ENCODE peak calls at places on chromosomes 4 and X, in six cellular contexts. One of them, this sample, is unnamed.

GRCh38 chr4:110959041-110959643 is 336.3 kb upstream of the PITX2 start:
- DNase-seq in central memory CD4-positive, alpha-beta T cell: no peak
- DNase-seq in glutamatergic neuron: no peak
- DNase-seq in BE2C: no peak
- DNase-seq in T-helper 1 cell: no peak
- DNase-seq in iris pigment epithelial cell: peak; percentile 82
- DNase-seq in this sample: no peak

GRCh38 chr4:53712326-53712725 is 121.0 kb upstream of the LNX1 start:
- DNase-seq in T-helper 1 cell: no peak
- DNase-seq in BE2C: no peak
- DNase-seq in central memory CD4-positive, alpha-beta T cell: no peak
- DNase-seq in iris pigment epithelial cell: no peak
- DNase-seq in glutamatergic neuron: no peak
- DNase-seq in this sample: no peak

GRCh38 chrX:153511784-153512500 is 5.5 kb upstream of the ATP2B3 start:
- DNase-seq in glutamatergic neuron: no peak
- DNase-seq in BE2C: no peak
- DNase-seq in T-helper 1 cell: no peak
- DNase-seq in iris pigment epithelial cell: no peak
- DNase-seq in central memory CD4-positive, alpha-beta T cell: no peak
- DNase-seq in this sample: no peak

GRCh38 chr4:118824141-118824540 is 11.8 kb downstream of the SEC24D start:
- DNase-seq in central memory CD4-positive, alpha-beta T cell: no peak
- DNase-seq in T-helper 1 cell: no peak
- DNase-seq in BE2C: no peak
- DNase-seq in glutamatergic neuron: no peak
- DNase-seq in iris pigment epithelial cell: no peak
- DNase-seq in this sample: no peak

GRCh38 chr4:104487105-104487504 is 7.6 kb downstream of the CXXC4 start:
- DNase-seq in glutamatergic neuron: peak; percentile 21
- DNase-seq in T-helper 1 cell: no peak
- DNase-seq in iris pigment epithelial cell: no peak
- DNase-seq in central memory CD4-positive, alpha-beta T cell: no peak
- DNase-seq in BE2C: peak; percentile 76
- DNase-seq in this sample: peak; percentile 77

GRCh38 chr4:118326585-118326984 is 26.2 kb downstream of the PRSS12 start:
- DNase-seq in iris pigment epithelial cell: no peak
- DNase-seq in BE2C: no peak
- DNase-seq in glutamatergic neuron: no peak
- DNase-seq in central memory CD4-positive, alpha-beta T cell: no peak
- DNase-seq in T-helper 1 cell: no peak
- DNase-seq in this sample: no peak

GRCh38 chr4:123443401-123444297 is 47.1 kb downstream of the SPRY1 start:
- DNase-seq in glutamatergic neuron: no peak
- DNase-seq in T-helper 1 cell: no peak
- DNase-seq in central memory CD4-positive, alpha-beta T cell: no peak
- DNase-seq in BE2C: no peak
- DNase-seq in iris pigment epithelial cell: peak; percentile 24
- DNase-seq in this sample: no peak

GRCh38 chr4:116001291-116001690 is 887.9 kb upstream of the NDST4 start:
- DNase-seq in T-helper 1 cell: no peak
- DNase-seq in iris pigment epithelial cell: no peak
- DNase-seq in central memory CD4-positive, alpha-beta T cell: no peak
- DNase-seq in BE2C: no peak
- DNase-seq in glutamatergic neuron: no peak
- DNase-seq in this sample: no peak

GRCh38 chr4:4880492-4880891 is 21.0 kb downstream of the MSX1 start:
- DNase-seq in glutamatergic neuron: no peak
- DNase-seq in iris pigment epithelial cell: peak; percentile 22
- DNase-seq in BE2C: no peak
- DNase-seq in T-helper 1 cell: no peak
- DNase-seq in central memory CD4-positive, alpha-beta T cell: no peak
- DNase-seq in this sample: no peak

GRCh38 chrX:118824173-118824782 is 654 bp downstream of the ZCCHC12 start:
- DNase-seq in central memory CD4-positive, alpha-beta T cell: no peak
- DNase-seq in BE2C: no peak
- DNase-seq in iris pigment epithelial cell: no peak
- DNase-seq in T-helper 1 cell: no peak
- DNase-seq in glutamatergic neuron: peak; percentile 59
- DNase-seq in this sample: no peak

GRCh38 chrX:12988797-12989196 is 13.9 kb downstream of the TMSB4X start:
- DNase-seq in central memory CD4-positive, alpha-beta T cell: no peak
- DNase-seq in T-helper 1 cell: no peak
- DNase-seq in iris pigment epithelial cell: peak; percentile 74
- DNase-seq in glutamatergic neuron: no peak
- DNase-seq in BE2C: no peak
- DNase-seq in this sample: no peak

GRCh38 chr4:55503164-55503563 is 43.5 kb downstream of the CLOCK start:
- DNase-seq in T-helper 1 cell: no peak
- DNase-seq in BE2C: no peak
- DNase-seq in central memory CD4-positive, alpha-beta T cell: no peak
- DNase-seq in glutamatergic neuron: no peak
- DNase-seq in iris pigment epithelial cell: peak; percentile 84
- DNase-seq in this sample: no peak